ENCODE peak calls at places on chromosomes 2 and 18, in eight cellular contexts. B is HFFc6; F is fibroblast of the aortic adventitia; G is uterus; W is GM23248; N is cardiac muscle cell; A is activated T-cell treated with anti-CD3 and anti-CD28 coated beads, Interleukin-2, amount 50 U/mL, for 1 hour; Y is A549. Z is an unnamed sample.

GRCh38 chr2:78202986-78203670 is 681.0 kb upstream of the LRRTM4 start:
- DNase-seq in W (no peak), N (no peak), G (no peak), F (no peak), Y (no peak), A (no peak), B (no peak), Z (no peak)

GRCh38 chr18:41579185-41579584 is 375.8 kb upstream of the PIK3C3 start:
- DNase-seq in N (peak), W (no peak), F (no peak), G (no peak), A (no peak), B (no peak), Y (no peak), Z (no peak)

GRCh38 chr2:42813773-42814172 is 21.4 kb upstream of the HAAO start:
- DNase-seq in G (no peak), F (no peak), Y (no peak), A (no peak), B (no peak), W (no peak), N (no peak), Z (no peak)

GRCh38 chr2:65232636-65233035 is 5.0 kb downstream of the ACTR2 start:
- DNase-seq in G (no peak), N (no peak), Y (no peak), A (no peak), B (peak), W (peak), F (peak), Z (peak)

GRCh38 chr2:20468549-20469500 is 22.0 kb downstream of the RHOB start:
- DNase-seq in G (peak), Y (no peak), F (no peak), W (no peak), N (no peak), B (no peak), A (no peak), Z (no peak)

GRCh38 chr2:29130295-29130694 is 15.1 kb downstream of the CLIP4 start:
- DNase-seq in B (peak), G (no peak), A (no peak), W (peak), F (peak), N (peak), Y (peak), Z (peak)

GRCh38 chr18:38011446-38011845 is 445.8 kb upstream of the CELF4 start:
- DNase-seq in N (no peak), F (no peak), Y (no peak), W (no peak), A (no peak), G (no peak), B (no peak), Z (no peak)

GRCh38 chr2:33392366-33392765 is 84.1 kb upstream of the RASGRP3 start:
- DNase-seq in W (no peak), Y (no peak), F (no peak), N (no peak), G (no peak), A (no peak), B (no peak), Z (no peak)

GRCh38 chr2:204024503-204024902 is 87.9 kb downstream of the ICOS start:
- DNase-seq in G (peak), Y (peak), N (peak), A (no peak), W (peak), F (peak), B (peak), Z (peak)